ENCODE peak calls at places on chromosomes 12 and 14, in six cellular contexts. M is HCT116, Y is GM12878, R is HepG2, N is K562, T is SK-N-SH. I is an unnamed sample.

GRCh38 chr14:92511472-92512247 is 1.9 kb upstream of the RIN3 start:
- DNase-seq in R (no peak), N (no peak), M (peak), T (peak), Y (no peak), I (no peak)

GRCh38 chr12:122721057-122721545 is 4.5 kb upstream of the HCAR3 start:
- DNase-seq in R (peak), M (no peak), Y (peak), N (no peak), T (no peak), I (no peak)

GRCh38 chr14:54562334-54562733 is 4.6 kb upstream of the SAMD4A start:
- DNase-seq in Y (no peak), M (no peak), N (no peak), T (no peak), R (no peak), I (no peak)

GRCh38 chr12:1917172-1918070 is 1.0 kb downstream of the CACNA2D4 start:
- DNase-seq in N (peak), Y (no peak), M (no peak), R (no peak), T (peak), I (no peak)

GRCh38 chr14:67641902-67642749 is 22.4 kb downstream of the ARG2 start:
- DNase-seq in T (no peak), M (no peak), R (no peak), N (no peak), Y (no peak), I (no peak)

GRCh38 chr12:88142610-88142991 is 494 bp downstream of the TMTC3 start:
- DNase-seq in T (no peak), Y (no peak), R (peak), M (no peak), N (peak), I (peak)

GRCh38 chr14:105023144-105023543 is 2.3 kb upstream of the CDCA4 start:
- DNase-seq in N (no peak), T (no peak), R (no peak), Y (no peak), M (no peak), I (no peak)

GRCh38 chr12:11673666-11674464 is 24.4 kb downstream of the ETV6 start:
- DNase-seq in M (no peak), Y (no peak), T (no peak), R (no peak), N (no peak), I (no peak)

GRCh38 chr12:11981174-11981733 is 89.5 kb upstream of the BCL2L14 start:
- DNase-seq in Y (peak), N (no peak), T (no peak), R (no peak), M (no peak), I (no peak)

GRCh38 chr14:90645842-90646443 is 170.3 kb downstream of the TTC7B start:
- DNase-seq in R (peak), T (no peak), N (no peak), M (peak), Y (no peak), I (peak)
- TF ChIP-seq JUND in R (no peak), T (no peak), N (no peak), M (peak), Y (no peak), I (no peak)

GRCh38 chr14:73143617-73144016 is 7.3 kb downstream of the PSEN1 start:
- DNase-seq in T (no peak), N (no peak), Y (no peak), M (no peak), R (no peak), I (no peak)
- TF ChIP-seq JUND in T (no peak), N (no peak), Y (no peak), M (no peak), R (no peak), I (no peak)

DNA sequence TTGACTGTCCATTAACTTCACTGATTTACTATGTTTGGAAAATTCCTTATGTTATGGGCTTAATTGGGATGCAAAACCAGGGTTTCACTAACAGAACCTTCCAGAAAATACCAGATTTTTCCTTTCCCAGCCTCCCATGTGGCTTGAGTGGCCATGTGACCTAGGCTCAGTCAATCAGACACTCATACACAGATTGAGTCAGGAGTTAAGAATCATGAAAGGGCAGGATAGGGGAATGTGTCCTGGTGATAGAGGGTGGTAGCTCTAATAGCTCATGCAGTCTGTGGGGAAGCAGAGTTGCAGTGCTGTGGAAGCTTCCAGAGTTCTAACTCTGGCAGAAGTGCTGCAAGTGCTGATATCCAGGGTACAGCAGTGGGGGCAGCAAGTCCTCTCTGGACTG is 134.1 kb upstream of the IFNG-AS1 start:
- DNase-seq in Y (no peak), M (no peak), R (no peak), T (no peak), N (no peak), I (no peak)
- TF ChIP-seq JUND in Y (no peak), M (no peak), R (no peak), T (no peak), N (no peak), I (no peak)

GRCh38 chr12:90712671-90713070 is 242.3 kb downstream of the CCER1 start:
- DNase-seq in M (no peak), R (no peak), T (no peak), N (no peak), Y (no peak), I (peak)
- TF ChIP-seq JUND in M (no peak), R (no peak), T (no peak), N (no peak), Y (no peak), I (no peak)

DNA sequence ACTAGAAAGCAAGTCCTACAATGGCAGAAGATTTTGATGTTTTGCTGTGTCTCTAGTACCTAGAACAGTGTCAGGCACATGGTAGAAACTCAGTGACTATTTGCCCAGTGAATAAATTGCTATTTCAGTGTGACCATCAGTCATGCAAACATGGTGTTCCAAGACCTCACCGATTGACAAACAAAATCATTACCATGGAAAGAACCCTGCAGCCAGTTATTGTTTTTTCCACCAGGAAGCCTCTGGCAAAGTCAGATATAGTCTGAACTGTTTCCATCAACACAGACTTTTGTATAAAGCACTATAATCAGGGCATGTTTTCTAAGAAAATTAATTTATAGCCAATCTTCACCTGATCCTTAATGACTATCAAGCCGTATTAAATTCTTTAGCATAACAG is 97.3 kb upstream of the RASSF8 start:
- DNase-seq in M (no peak), T (no peak), R (no peak), Y (no peak), N (no peak), I (no peak)
- TF ChIP-seq JUND in M (no peak), T (no peak), R (no peak), Y (no peak), N (no peak), I (no peak)

GRCh38 chr12:95975491-95975890 is 20.7 kb downstream of the HAL start:
- DNase-seq in Y (no peak), T (no peak), N (no peak), M (no peak), R (no peak), I (no peak)
- TF ChIP-seq JUND in Y (no peak), T (no peak), N (no peak), M (no peak), R (no peak), I (no peak)

DNA sequence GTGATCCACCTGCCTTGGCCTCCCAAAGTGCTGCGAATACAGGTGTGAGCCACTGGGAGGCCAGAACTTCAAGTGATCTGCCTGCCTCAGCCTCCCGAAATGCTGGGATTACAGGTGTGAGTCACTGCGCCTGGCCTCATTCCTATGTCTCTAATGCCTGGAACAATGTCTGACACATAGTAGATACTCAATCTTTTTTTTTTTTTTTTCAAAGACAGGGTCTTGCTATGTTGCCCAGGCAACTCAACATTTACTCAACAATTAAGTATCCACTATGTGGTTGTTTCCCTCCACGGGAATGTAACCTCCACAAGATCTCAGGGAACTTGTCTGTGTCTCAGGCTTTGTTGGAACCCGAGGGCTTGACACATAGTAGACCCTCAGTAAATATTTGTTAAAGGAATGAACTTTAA is 3.1 kb upstream of the TMEM120B start:
- DNase-seq in Y (no peak), N (no peak), M (peak), T (no peak), R (peak), I (no peak)
- TF ChIP-seq JUND in Y (no peak), N (no peak), M (peak), T (no peak), R (no peak), I (no peak)

GRCh38 chr12:30613119-30613830 is 82.4 kb downstream of the IPO8 start:
- DNase-seq in N (no peak), T (no peak), Y (no peak), R (peak), M (no peak), I (no peak)
- TF ChIP-seq JUND in N (no peak), T (no peak), Y (no peak), R (no peak), M (no peak), I (no peak)